ENCODE peak calls at places on chromosomes 13 and 19, in six cellular contexts. O is T-helper 1 cell, Q is A549, X is NCI-H1092, U is PC-3, P is EL. I is an unnamed sample.

GRCh38 chr13:71611292-71611691 is 255.7 kb downstream of the DACH1 start:
- DNase-seq in O (no peak), Q (no peak), X (no peak), U (no peak), P (no peak), I (no peak)

GRCh38 chr19:48413879-48414623 is 20.6 kb downstream of the GRIN2D start:
- DNase-seq in O (no peak), Q (peak), X (no peak), U (peak), P (peak), I (no peak)

GRCh38 chr13:110352735-110353134 is 45.7 kb downstream of the COL4A2 start:
- DNase-seq in O (no peak), Q (no peak), X (no peak), U (no peak), P (no peak), I (no peak)

GRCh38 chr19:6683971-6684370 is 14.0 kb upstream of the TNFSF14 start:
- DNase-seq in O (no peak), Q (no peak), X (no peak), U (no peak), P (no peak), I (no peak)

GRCh38 chr13:43665388-43665787 is 121.4 kb downstream of the ENOX1 start:
- DNase-seq in O (no peak), Q (no peak), X (no peak), U (no peak), P (no peak), I (no peak)

GRCh38 chr13:74210693-74211393 is 76.6 kb upstream of the KLF12 start:
- DNase-seq in O (no peak), Q (peak), X (peak), U (peak), P (peak), I (peak)

GRCh38 chr19:35399948-35400772 is 29.3 kb downstream of the GPR42 start:
- DNase-seq in O (no peak), Q (no peak), X (no peak), U (no peak), P (no peak), I (no peak)

GRCh38 chr13:110529522-110530311 is 31.8 kb downstream of the RAB20 start:
- DNase-seq in O (no peak), Q (no peak), X (no peak), U (no peak), P (no peak), I (no peak)

GRCh38 chr13:31207630-31208549 is 8.1 kb downstream of the B3GLCT start:
- DNase-seq in O (no peak), Q (no peak), X (peak), U (no peak), P (peak), I (peak)

GRCh38 chr19:39951686-39952085 is 17.3 kb upstream of the FCGBP start:
- DNase-seq in O (no peak), Q (peak), X (no peak), U (peak), P (peak), I (peak)

GRCh38 chr19:17855333-17856152 is 4.2 kb upstream of the RPL18A start:
- DNase-seq in O (peak), Q (peak), X (peak), U (peak), P (peak), I (peak)

GRCh38 chr13:56528040-56528760 is 612.5 kb upstream of the PRR20A start:
- DNase-seq in O (no peak), Q (no peak), X (peak), U (no peak), P (no peak), I (no peak)

GRCh38 chr19:35205733-35206323 is 22.7 kb downstream of the FAM187B start:
- DNase-seq in O (no peak), Q (no peak), X (no peak), U (no peak), P (no peak), I (no peak)

GRCh38 chr19:17026041-17026658 is 460 bp downstream of the CPAMD8 start:
- DNase-seq in O (no peak), Q (no peak), X (no peak), U (no peak), P (no peak), I (no peak)

GRCh38 chr19:18601875-18602274 is 4.7 kb downstream of the CRLF1 start:
- DNase-seq in O (no peak), Q (no peak), X (no peak), U (no peak), P (no peak), I (no peak)

GRCh38 chr13:74026753-74027152 is 107.5 kb downstream of the KLF12 start:
- DNase-seq in O (peak), Q (no peak), X (no peak), U (peak), P (peak), I (peak)

GRCh38 chr13:73717632-73718031 is 416.6 kb downstream of the KLF12 start:
- DNase-seq in O (no peak), Q (no peak), X (no peak), U (peak), P (peak), I (peak)

GRCh38 chr19:35977446-35978222 is 17.4 kb upstream of the SDHAF1 start:
- DNase-seq in O (no peak), Q (peak), X (no peak), U (no peak), P (no peak), I (no peak)

GRCh38 chr13:87295636-87296035 is 375.5 kb upstream of the SLITRK5 start:
- DNase-seq in O (no peak), Q (no peak), X (no peak), U (no peak), P (no peak), I (peak)

GRCh38 chr19:55345818-55346724 is 6.4 kb downstream of the KMT5C start:
- DNase-seq in O (no peak), Q (peak), X (no peak), U (no peak), P (peak), I (no peak)

GRCh38 chr13:46575843-46576242 is 22.9 kb downstream of the LRCH1 start:
- DNase-seq in O (no peak), Q (peak), X (no peak), U (peak), P (peak), I (peak)

GRCh38 chr13:113926951-113927660 is 46.8 kb downstream of the C13orf46 start:
- DNase-seq in O (no peak), Q (no peak), X (no peak), U (no peak), P (no peak), I (no peak)

GRCh38 chr19:11475861-11476260 is 5.0 kb downstream of the ELAVL3 start:
- DNase-seq in O (no peak), Q (no peak), X (no peak), U (no peak), P (no peak), I (no peak)

GRCh38 chr19:56076413-56076998 is 44.6 kb downstream of the ZNF787 start:
- DNase-seq in O (no peak), Q (peak), X (no peak), U (peak), P (peak), I (no peak)

GRCh38 chr13:94188173-94188869 is 291.2 kb downstream of the DCT start:
- DNase-seq in O (no peak), Q (no peak), X (no peak), U (no peak), P (no peak), I (no peak)

GRCh38 chr19:681029-681626 is 4.9 kb downstream of the FSTL3 start:
- DNase-seq in O (peak), Q (no peak), X (no peak), U (peak), P (no peak), I (no peak)

GRCh38 chr13:36072127-36072526 is 59.1 kb downstream of the DCLK1 start:
- DNase-seq in O (no peak), Q (no peak), X (no peak), U (no peak), P (no peak), I (no peak)

GRCh38 chr13:113397606-113398425 is 33.9 kb upstream of the GRTP1 start:
- DNase-seq in O (no peak), Q (no peak), X (no peak), U (no peak), P (no peak), I (no peak)

GRCh38 chr13:24215732-24216131 is 55.2 kb downstream of the SPATA13 start:
- DNase-seq in O (no peak), Q (no peak), X (no peak), U (peak), P (peak), I (peak)

GRCh38 chr19:48741222-48741999 is 1.0 kb upstream of the RASIP1 start:
- DNase-seq in O (no peak), Q (peak), X (no peak), U (no peak), P (peak), I (no peak)

GRCh38 chr13:71663431-71663830 is 203.6 kb downstream of the DACH1 start:
- DNase-seq in O (no peak), Q (no peak), X (no peak), U (peak), P (no peak), I (peak)

GRCh38 chr13:110455444-110455843 is 106.1 kb downstream of the RAB20 start:
- DNase-seq in O (no peak), Q (no peak), X (no peak), U (no peak), P (no peak), I (no peak)